ENCODE peak calls at places on chromosomes 13 and 19, in eight cellular contexts. A, V, I, P, H, Q, L and R are unnamed samples.

GRCh38 chr19:45768644-45769053 is 403 bp downstream of the SIX5 start:
- DNase-seq in A (peak), V (no peak), I (no peak), P (no peak), H (peak), Q (peak), L (peak), R (no peak)

GRCh38 chr19:39500543-39500942 is 1.8 kb downstream of the DLL3 start:
- DNase-seq in A (no peak), V (no peak), I (no peak), P (no peak), H (no peak), Q (no peak), L (no peak), R (no peak)

GRCh38 chr13:23509781-23510543 is 60.2 kb upstream of the TNFRSF19 start:
- DNase-seq in A (peak), V (no peak), I (no peak), P (no peak), H (no peak), Q (peak), L (no peak), R (peak)

GRCh38 chr13:105116966-105117365 is 1418.5 kb downstream of the EFNB2 start:
- DNase-seq in A (no peak), V (no peak), I (no peak), P (no peak), H (no peak), Q (peak), L (no peak), R (no peak)

GRCh38 chr19:8371011-8371804 is 7.3 kb downstream of the ANGPTL4 start:
- DNase-seq in A (no peak), V (no peak), I (no peak), P (no peak), H (no peak), Q (no peak), L (no peak), R (no peak)

GRCh38 chr19:1768918-1769644 is 15.8 kb downstream of the ONECUT3 start:
- DNase-seq in A (no peak), V (no peak), I (no peak), P (no peak), H (no peak), Q (no peak), L (no peak), R (no peak)

GRCh38 chr13:34114581-34114980 is 296.6 kb downstream of the RFC3 start:
- DNase-seq in A (no peak), V (no peak), I (no peak), P (no peak), H (no peak), Q (no peak), L (no peak), R (no peak)

GRCh38 chr13:107210216-107211010 is 642.5 kb upstream of the ARGLU1 start:
- DNase-seq in A (no peak), V (no peak), I (no peak), P (peak), H (no peak), Q (peak), L (no peak), R (peak)

GRCh38 chr19:41691268-41691970 is 3.3 kb upstream of the CEACAM7 start:
- DNase-seq in A (peak), V (no peak), I (no peak), P (no peak), H (no peak), Q (peak), L (peak), R (no peak)

GRCh38 chr19:57578487-57579205 is at the start of gene ZNF416:
- DNase-seq in A (peak), V (peak), I (peak), P (peak), H (peak), Q (peak), L (peak), R (peak)

GRCh38 chr19:11551603-11552235 is 7.3 kb downstream of the ELOF1 start:
- DNase-seq in A (peak), V (no peak), I (no peak), P (no peak), H (no peak), Q (no peak), L (no peak), R (no peak)

GRCh38 chr13:28337196-28338045 is 157.5 kb downstream of the FLT1 start:
- DNase-seq in A (peak), V (no peak), I (no peak), P (no peak), H (no peak), Q (peak), L (no peak), R (peak)

GRCh38 chr19:19458110-19458816 is 52.8 kb downstream of the GATAD2A start:
- DNase-seq in A (no peak), V (no peak), I (no peak), P (no peak), H (no peak), Q (no peak), L (peak), R (no peak)

GRCh38 chr19:18223860-18224524 is 2.2 kb downstream of the PDE4C start:
- DNase-seq in A (peak), V (no peak), I (no peak), P (no peak), H (no peak), Q (no peak), L (peak), R (no peak)

GRCh38 chr13:113089693-113090414 is 15.7 kb upstream of the F7 start:
- DNase-seq in A (no peak), V (no peak), I (no peak), P (no peak), H (no peak), Q (no peak), L (no peak), R (no peak)

GRCh38 chr19:7006305-7006704 is 14.9 kb downstream of the MBD3L2B start:
- DNase-seq in A (no peak), V (no peak), I (no peak), P (no peak), H (no peak), Q (no peak), L (no peak), R (no peak)

GRCh38 chr19:3404324-3405260 is 38.2 kb downstream of the NFIC start:
- DNase-seq in A (peak), V (peak), I (peak), P (no peak), H (no peak), Q (peak), L (no peak), R (peak)

GRCh38 chr19:3867971-3868769 is 668 bp downstream of the ZFR2 start:
- DNase-seq in A (no peak), V (no peak), I (no peak), P (no peak), H (no peak), Q (no peak), L (no peak), R (no peak)

GRCh38 chr19:8001651-8001994 is 3.8 kb downstream of the ELAVL1 start:
- DNase-seq in A (no peak), V (no peak), I (no peak), P (no peak), H (no peak), Q (peak), L (no peak), R (no peak)

GRCh38 chr13:22505489-22505888 is 675.3 kb upstream of the SGCG start:
- DNase-seq in A (no peak), V (no peak), I (no peak), P (no peak), H (no peak), Q (peak), L (no peak), R (peak)

GRCh38 chr19:40718774-40719391 is 2.0 kb downstream of the ITPKC start:
- DNase-seq in A (peak), V (no peak), I (no peak), P (no peak), H (no peak), Q (peak), L (peak), R (peak)